ENCODE peak calls at places on chromosomes 3 and 15, in nine cellular contexts. V, J, R, Q, S, C, B, H and M are unnamed samples.

GRCh38 chr3:160126761-160127160 is 98.5 kb upstream of the C3orf80 start:
- DNase-seq in R (no peak), J (no peak), V (no peak), C (no peak), H (no peak), B (no peak), S (no peak), Q (no peak), M (no peak)

GRCh38 chr3:149808209-149808829 is 4.7 kb upstream of the RNF13 start:
- DNase-seq in H (peak; percentile 41), R (peak; percentile 80), Q (peak; percentile 89), C (peak; percentile 83), S (peak; percentile 29), B (peak; percentile 72), J (no peak), V (peak; percentile 34), M (peak; percentile 82)

GRCh38 chr3:39383913-39384664 is 919 bp downstream of the SLC25A38 start:
- DNase-seq in B (peak; percentile 96), V (peak; percentile 95), R (peak; percentile 93), C (no peak), S (peak; percentile 93), H (peak; percentile 78), Q (no peak), J (peak; percentile 87), M (peak; percentile 98)

GRCh38 chr3:53134631-53135232 is 4.5 kb upstream of the RFT1 start:
- DNase-seq in H (peak; percentile 30), V (peak; percentile 35), Q (peak; percentile 54), B (peak; percentile 84), J (no peak), C (peak; percentile 18), R (peak; percentile 70), S (peak; percentile 45), M (peak; percentile 75)

GRCh38 chr3:180601688-180602666 is at the start of gene TTC14:
- DNase-seq in Q (peak; percentile 100), V (peak; percentile 90), S (peak; percentile 91), J (peak; percentile 73), H (peak; percentile 81), R (peak; percentile 96), B (peak; percentile 94), C (peak; percentile 93), M (peak; percentile 86)

GRCh38 chr15:84671211-84671610 is 13.2 kb upstream of the NMB start:
- DNase-seq in S (no peak), C (no peak), R (peak; percentile 76), Q (no peak), J (no peak), H (no peak), V (no peak), B (no peak), M (no peak)

GRCh38 chr3:18445421-18446066 is 20.4 kb upstream of the SATB1 start:
- DNase-seq in J (peak; percentile 49), H (no peak), C (no peak), S (peak; percentile 51), Q (peak; percentile 31), V (peak; percentile 70), R (no peak), B (peak; percentile 34), M (no peak)

GRCh38 chr3:50552058-50552435 is 15.5 kb downstream of the C3orf18 start:
- DNase-seq in B (no peak), S (no peak), R (no peak), Q (no peak), H (no peak), C (no peak), V (no peak), J (no peak), M (no peak)

GRCh38 chr15:48202068-48202467 is 4.0 kb upstream of the SLC12A1 start:
- DNase-seq in J (no peak), S (no peak), B (no peak), Q (no peak), C (no peak), R (no peak), H (no peak), V (no peak), M (no peak)

GRCh38 chr3:195796795-195797194 is 14.9 kb downstream of the MUC4 start:
- DNase-seq in V (no peak), B (no peak), Q (no peak), H (no peak), S (no peak), R (no peak), J (no peak), C (no peak), M (no peak)

GRCh38 chr15:62365795-62366442 is 200.8 kb upstream of the C2CD4B start:
- DNase-seq in C (no peak), R (no peak), J (no peak), V (no peak), B (peak; percentile 58), Q (peak; percentile 32), S (no peak), H (no peak), M (no peak)

GRCh38 chr3:73511555-73511954 is 113.2 kb downstream of the PDZRN3 start:
- DNase-seq in H (no peak), V (no peak), S (no peak), R (no peak), J (no peak), C (peak; percentile 59), Q (peak; percentile 40), B (no peak), M (no peak)

GRCh38 chr3:66449411-66449931 is 51.4 kb downstream of the LRIG1 start:
- DNase-seq in H (no peak), Q (no peak), B (no peak), V (no peak), C (peak; percentile 11), J (no peak), R (no peak), S (no peak), M (no peak)

GRCh38 chr15:51331141-51331540 is 7.3 kb downstream of the CYP19A1 start:
- DNase-seq in Q (no peak), V (no peak), B (no peak), H (no peak), S (no peak), R (no peak), J (no peak), C (no peak), M (no peak)

GRCh38 chr3:163364717-163365116 is 1713.6 kb downstream of the SI start:
- DNase-seq in J (no peak), H (no peak), V (no peak), C (no peak), S (no peak), Q (no peak), B (no peak), R (peak; percentile 23), M (no peak)

GRCh38 chr15:62270216-62270921 is 105.3 kb upstream of the C2CD4B start:
- DNase-seq in Q (no peak), S (no peak), V (no peak), B (no peak), J (no peak), H (no peak), R (no peak), C (no peak), M (no peak)

GRCh38 chr15:28165791-28166190 is 66.7 kb upstream of the OCA2 start:
- DNase-seq in Q (no peak), R (no peak), H (no peak), B (no peak), S (no peak), J (no peak), C (no peak), V (no peak), M (no peak)

GRCh38 chr15:86772369-86773059 is 692.8 kb downstream of the AGBL1 start:
- DNase-seq in R (no peak), C (no peak), V (no peak), S (no peak), Q (no peak), B (no peak), H (no peak), J (no peak), M (no peak)

GRCh38 chr15:77659350-77660321 is 26.9 kb upstream of the LINGO1 start:
- DNase-seq in R (peak; percentile 59), H (no peak), Q (peak; percentile 42), V (no peak), B (peak; percentile 15), J (no peak), S (no peak), C (peak; percentile 30), M (peak; percentile 92)

GRCh38 chr3:152281032-152281713 is 12.4 kb downstream of the MBNL1 start:
- DNase-seq in R (no peak), J (no peak), V (no peak), H (no peak), C (no peak), B (no peak), S (no peak), Q (no peak), M (no peak)

GRCh38 chr3:21839592-21839991 is 88.6 kb upstream of the ZNF385D start:
- DNase-seq in Q (no peak), H (no peak), V (no peak), C (no peak), B (no peak), J (no peak), S (no peak), R (peak; percentile 68), M (no peak)

GRCh38 chr3:188153949-188154757 is at the start of gene LPP:
- DNase-seq in H (no peak), Q (peak; percentile 66), C (no peak), V (peak; percentile 82), B (peak; percentile 76), J (peak; percentile 76), S (peak; percentile 85), R (peak; percentile 92), M (peak; percentile 81)

GRCh38 chr3:31613131-31613626 is 80.5 kb downstream of the STT3B start:
- DNase-seq in B (no peak), J (no peak), V (no peak), S (no peak), C (no peak), Q (no peak), R (no peak), H (no peak), M (no peak)

GRCh38 chr3:70308760-70309159 is 3.7 kb downstream of the MDFIC2 start:
- DNase-seq in V (no peak), B (no peak), R (peak; percentile 1), Q (no peak), J (no peak), C (peak; percentile 0), S (no peak), H (no peak), M (no peak)

GRCh38 chr15:73598540-73599195 is 34.5 kb downstream of the NPTN start:
- DNase-seq in B (no peak), H (no peak), Q (no peak), S (no peak), C (no peak), V (no peak), R (no peak), J (no peak), M (no peak)

GRCh38 chr15:63191895-63192603 is 2.6 kb downstream of the RAB8B start:
- DNase-seq in R (no peak), Q (no peak), H (no peak), J (no peak), S (peak; percentile 36), B (no peak), C (no peak), V (peak; percentile 52), M (no peak)

GRCh38 chr15:58392611-58393161 is 39.1 kb upstream of the LIPC start:
- DNase-seq in R (no peak), S (no peak), Q (no peak), C (no peak), J (no peak), V (no peak), B (no peak), H (no peak), M (no peak)

GRCh38 chr15:28037969-28038640 is 61.0 kb downstream of the OCA2 start:
- DNase-seq in H (no peak), J (no peak), R (no peak), C (no peak), V (no peak), Q (no peak), B (no peak), S (no peak), M (no peak)

GRCh38 chr15:89221543-89221942 is at the start of gene RLBP1:
- DNase-seq in Q (no peak), H (no peak), C (peak; percentile 38), V (no peak), B (no peak), J (no peak), S (no peak), R (no peak), M (no peak)

GRCh38 chr3:150172356-150172755 is 201.7 kb upstream of the PFN2 start:
- DNase-seq in J (no peak), V (no peak), H (no peak), R (no peak), S (no peak), C (no peak), Q (no peak), B (no peak), M (no peak)

GRCh38 chr15:38461089-38461833 is 7.3 kb downstream of the FAM98B start:
- DNase-seq in R (peak; percentile 38), B (no peak), Q (no peak), S (no peak), C (no peak), J (no peak), V (no peak), H (no peak), M (no peak)